ENCODE peak calls at places on chromosomes 13 and 19, in ten cellular contexts. Q is neural crest cell; U is ovary; B is cardiac fibroblast; M is stimulated activated naive CD8-positive, alpha-beta T cell treated with anti-CD3 and anti-CD28 coated beads, Interleukin-15, amount 100 ng/mL, for 72 hours; S is Right ventricle myocardium inferior; P is AG08396; H is ELF-1; G is NCI-H2029 treated with DMSO at 0.1 percent for 48 hours; J is A172. W is an unnamed sample.

GRCh38 chr19:30340724-30341595 is 31.2 kb upstream of the ZNF536 start:
- DNase-seq in Q (no peak), U (no peak), B (no peak), M (no peak), S (no peak), P (no peak), H (no peak), G (no peak), J (no peak), W (no peak)

GRCh38 chr19:33712268-33712667 is 84.4 kb upstream of the KCTD15 start:
- DNase-seq in Q (no peak), U (no peak), B (no peak), M (no peak), S (no peak), P (no peak), H (no peak), G (no peak), J (no peak), W (no peak)

GRCh38 chr19:1746401-1747284 is 6.7 kb upstream of the ONECUT3 start:
- DNase-seq in Q (no peak), U (no peak), B (peak), M (no peak), S (no peak), P (peak), H (no peak), G (no peak), J (peak), W (peak)

GRCh38 chr13:21324793-21325192 is 134.3 kb downstream of the ZDHHC20 start:
- DNase-seq in Q (no peak), U (no peak), B (no peak), M (no peak), S (no peak), P (no peak), H (no peak), G (no peak), J (no peak), W (no peak)

GRCh38 chr19:18202759-18203407 is 959 bp downstream of the RAB3A start:
- DNase-seq in Q (no peak), U (peak), B (peak), M (peak), S (no peak), P (no peak), H (no peak), G (no peak), J (no peak), W (no peak)

GRCh38 chr13:77084755-77085154 is 57.8 kb upstream of the FBXL3 start:
- DNase-seq in Q (no peak), U (no peak), B (no peak), M (no peak), S (no peak), P (no peak), H (no peak), G (no peak), J (no peak), W (no peak)

GRCh38 chr13:74767031-74767430 is 632.8 kb upstream of the KLF12 start:
- DNase-seq in Q (no peak), U (no peak), B (peak), M (no peak), S (no peak), P (no peak), H (no peak), G (no peak), J (no peak), W (peak)

GRCh38 chr19:38557205-38557799 is 60.5 kb downstream of the MAP4K1 start:
- DNase-seq in Q (no peak), U (no peak), B (no peak), M (peak), S (no peak), P (no peak), H (no peak), G (no peak), J (peak), W (no peak)

W was measured in choroid plexus epithelial cell.